ENCODE peak calls at places on chromosomes 2 and 18, in six cellular contexts. H, T, W, Q, J and B are unnamed samples.

GRCh38 chr18:49878567-49878966 is 65.2 kb upstream of the ACAA2 start:
- DNase-seq in H (no peak), T (no peak), W (no peak), Q (no peak), J (no peak), B (no peak)

GRCh38 chr2:241156997-241157441 is 6.8 kb downstream of the PPP1R7 start:
- DNase-seq in H (peak), T (no peak), W (no peak), Q (no peak), J (no peak), B (no peak)

GRCh38 chr2:162838141-162838500 is 446 bp downstream of the KCNH7 start:
- DNase-seq in H (no peak), T (no peak), W (no peak), Q (no peak), J (no peak), B (no peak)

GRCh38 chr2:195535911-195536522 is 121.0 kb upstream of the SLC39A10 start:
- DNase-seq in H (no peak), T (no peak), W (peak), Q (no peak), J (no peak), B (peak)

GRCh38 chr2:64296150-64296500 is 151.9 kb upstream of the PELI1 start:
- DNase-seq in H (no peak), T (no peak), W (no peak), Q (no peak), J (no peak), B (no peak)

GRCh38 chr2:38466849-38467767 is 90.0 kb upstream of the ATL2 start:
- DNase-seq in H (no peak), T (peak), W (no peak), Q (no peak), J (no peak), B (no peak)

GRCh38 chr2:76157531-76157930 is 446.8 kb upstream of the GCFC2 start:
- DNase-seq in H (no peak), T (no peak), W (no peak), Q (no peak), J (no peak), B (no peak)

GRCh38 chr2:85409719-85410583 is at the start of gene CAPG:
- DNase-seq in H (no peak), T (no peak), W (peak), Q (no peak), J (peak), B (no peak)

GRCh38 chr18:74141638-74142037 is 6.0 kb downstream of the FBXO15 start:
- DNase-seq in H (no peak), T (no peak), W (no peak), Q (no peak), J (no peak), B (no peak)

GRCh38 chr2:199882667-199883066 is 28.4 kb upstream of the C2orf69 start:
- DNase-seq in H (no peak), T (no peak), W (no peak), Q (no peak), J (no peak), B (no peak)

GRCh38 chr2:149761611-149762010 is 174.0 kb upstream of the MMADHC start:
- DNase-seq in H (no peak), T (no peak), W (no peak), Q (no peak), J (no peak), B (no peak)

GRCh38 chr2:232315049-232315922 is 63.3 kb upstream of the ALPP start:
- DNase-seq in H (peak), T (peak), W (peak), Q (no peak), J (no peak), B (peak)

GRCh38 chr2:197251576-197251975 is 59.0 kb downstream of the ANKRD44 start:
- DNase-seq in H (no peak), T (no peak), W (no peak), Q (no peak), J (no peak), B (no peak)

GRCh38 chr2:153287109-153287801 is 191.3 kb downstream of the RPRM start:
- DNase-seq in H (no peak), T (no peak), W (peak), Q (peak), J (no peak), B (no peak)

GRCh38 chr2:200242553-200242952 is 63.9 kb upstream of the SPATS2L start:
- DNase-seq in H (no peak), T (no peak), W (no peak), Q (no peak), J (no peak), B (no peak)

GRCh38 chr2:197852127-197852526 is 47.7 kb downstream of the PLCL1 start:
- DNase-seq in H (no peak), T (no peak), W (no peak), Q (no peak), J (no peak), B (no peak)

GRCh38 chr2:193793914-193794313 is 1599.2 kb upstream of the TMEFF2 start:
- DNase-seq in H (peak), T (no peak), W (no peak), Q (no peak), J (no peak), B (no peak)

GRCh38 chr2:8215982-8216381 is 465.9 kb upstream of the ID2 start:
- DNase-seq in H (no peak), T (peak), W (no peak), Q (no peak), J (no peak), B (no peak)

GRCh38 chr2:101793277-101793969 is 95.9 kb downstream of the MAP4K4 start:
- DNase-seq in H (peak), T (peak), W (no peak), Q (no peak), J (no peak), B (no peak)

GRCh38 chr2:23367760-23368159 is 17.2 kb upstream of the KLHL29 start:
- DNase-seq in H (no peak), T (no peak), W (no peak), Q (no peak), J (no peak), B (no peak)

GRCh38 chr2:80326214-80326613 is 21.7 kb upstream of the LRRTM1 start:
- DNase-seq in H (peak), T (no peak), W (no peak), Q (no peak), J (no peak), B (no peak)
- TF ChIP-seq CTCF in H (peak), T (no peak), W (no peak), Q (no peak), J (peak), B (no peak)

GRCh38 chr2:96241227-96241626 is 24.6 kb downstream of the TMEM127 start:
- DNase-seq in H (no peak), T (no peak), W (no peak), Q (no peak), J (no peak), B (no peak)
- TF ChIP-seq CTCF in H (no peak), T (no peak), W (no peak), Q (no peak), J (no peak), B (no peak)

GRCh38 chr2:127003028-127003800 is 103.7 kb downstream of the BIN1 start:
- DNase-seq in H (no peak), T (no peak), W (no peak), Q (no peak), J (peak), B (no peak)
- TF ChIP-seq CTCF in H (no peak), T (no peak), W (no peak), Q (no peak), J (peak), B (no peak)

DNA sequence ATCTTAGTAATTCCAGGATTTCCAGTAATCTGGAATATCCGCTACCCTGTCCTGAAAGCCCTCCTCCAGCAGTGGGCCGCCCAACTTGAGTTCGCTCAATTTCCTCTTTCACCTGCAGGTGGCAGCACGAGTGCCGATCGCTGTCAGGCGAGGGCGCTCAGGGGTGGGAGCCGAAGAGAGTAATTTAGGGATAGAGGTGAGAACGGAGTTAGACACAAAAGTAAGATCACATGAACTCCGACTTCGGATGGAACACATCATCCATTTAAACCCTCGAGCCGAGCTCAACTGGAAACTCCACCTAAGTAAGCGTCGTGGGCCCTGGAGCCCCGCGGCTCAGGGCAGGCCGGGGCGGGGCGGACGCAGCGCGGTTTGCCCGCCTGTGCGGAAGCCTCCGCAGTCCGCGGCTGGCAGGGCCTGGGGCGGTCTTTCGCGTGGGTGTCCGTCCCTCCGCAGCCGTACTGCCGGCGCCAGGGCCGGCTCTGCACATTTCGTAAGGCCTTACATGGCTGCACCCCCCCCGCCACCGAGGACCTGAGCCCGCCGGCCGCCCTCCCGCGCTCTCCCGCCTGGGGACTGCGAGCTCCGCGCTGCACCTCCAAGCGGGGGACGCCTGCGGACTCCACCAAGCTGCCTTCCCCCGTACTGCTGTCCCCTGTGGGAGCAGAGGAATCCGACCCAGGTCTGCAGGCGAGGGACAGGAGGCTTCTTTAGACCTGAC is 61.2 kb downstream of the SEMA4F start:
- DNase-seq in H (peak), T (peak), W (peak), Q (peak), J (peak), B (peak)
- TF ChIP-seq CTCF in H (peak), T (peak), W (peak), Q (peak), J (peak), B (peak)